ENCODE peak calls at places on chromosome 13, in eight cellular contexts. L is AG09319, Y is AG04449, O is upper lobe of left lung, S is ascending aorta, P is cardiac muscle cell, J is AG10803, M is Peyer's patch. E is an unnamed sample.

GRCh38 chr13:112940236-112940635 is 28.8 kb upstream of the MCF2L start:
- DNase-seq in J (no peak), Y (no peak), O (peak), P (no peak), S (no peak), L (no peak), M (no peak), E (no peak)

GRCh38 chr13:109764474-109765292 is 21.7 kb downstream of the IRS2 start:
- DNase-seq in M (no peak), L (no peak), Y (no peak), P (no peak), J (no peak), O (no peak), S (no peak), E (no peak)

GRCh38 chr13:85997587-85997986 is 198.4 kb upstream of the SLITRK6 start:
- DNase-seq in Y (no peak), P (no peak), J (no peak), S (no peak), L (no peak), O (no peak), M (no peak), E (no peak)

GRCh38 chr13:60482012-60482411 is 85.0 kb downstream of the TDRD3 start:
- DNase-seq in P (peak), S (no peak), O (no peak), L (no peak), Y (no peak), M (no peak), J (peak), E (no peak)

GRCh38 chr13:98293570-98294142 is 116.6 kb upstream of the RNF113B start:
- DNase-seq in Y (no peak), O (no peak), S (no peak), L (no peak), M (no peak), J (peak), P (no peak), E (no peak)

GRCh38 chr13:33186851-33187250 is 98.7 kb downstream of the STARD13 start:
- DNase-seq in Y (no peak), S (no peak), J (no peak), O (no peak), M (no peak), L (no peak), P (peak), E (peak)

GRCh38 chr13:110354209-110354627 is 47.1 kb downstream of the COL4A2 start:
- DNase-seq in L (no peak), M (no peak), P (no peak), O (no peak), J (no peak), Y (no peak), S (peak), E (no peak)

GRCh38 chr13:21010621-21011020 is 50.8 kb downstream of the LATS2 start:
- DNase-seq in M (no peak), O (no peak), P (no peak), L (no peak), Y (no peak), S (no peak), J (peak), E (no peak)

GRCh38 chr13:94280845-94281244 is 198.6 kb downstream of the DCT start:
- DNase-seq in L (no peak), P (no peak), Y (no peak), M (no peak), S (no peak), J (no peak), O (no peak), E (no peak)

GRCh38 chr13:39385154-39385553 is 217.8 kb downstream of the LHFPL6 start:
- DNase-seq in M (no peak), L (no peak), J (no peak), Y (no peak), O (no peak), P (no peak), S (no peak), E (no peak)

GRCh38 chr13:29935309-29935981 is 85.0 kb upstream of the UBL3 start:
- DNase-seq in P (no peak), J (no peak), O (peak), S (no peak), L (no peak), M (peak), Y (no peak), E (no peak)

GRCh38 chr13:102907886-102908515 is 62.2 kb downstream of the ERCC5 start:
- DNase-seq in J (peak), M (no peak), P (peak), S (no peak), O (no peak), Y (no peak), L (no peak), E (no peak)

GRCh38 chr13:112060431-112060830 is 6.5 kb upstream of the SOX1 start:
- DNase-seq in Y (no peak), J (no peak), P (no peak), S (no peak), O (no peak), L (no peak), M (no peak), E (no peak)

GRCh38 chr13:30464496-30465351 is 1.0 kb downstream of the HMGB1 start:
- DNase-seq in Y (no peak), L (peak), O (peak), J (peak), S (peak), P (peak), M (peak), E (peak)

GRCh38 chr13:112733112-112733511 is 43.3 kb downstream of the ATP11A start:
- DNase-seq in L (no peak), S (no peak), O (peak), Y (no peak), M (no peak), P (no peak), J (no peak), E (no peak)

GRCh38 chr13:27789153-27789494 is 3.2 kb upstream of the GSX1 start:
- DNase-seq in O (no peak), J (no peak), Y (no peak), P (no peak), L (no peak), M (no peak), S (no peak), E (no peak)

GRCh38 chr13:114131581-114132418 is 623 bp downstream of the RASA3 start:
- DNase-seq in L (no peak), Y (no peak), P (peak), M (peak), O (no peak), J (peak), S (peak), E (no peak)

GRCh38 chr13:90238433-90238832 is 1109.1 kb upstream of the MIR17HG start:
- DNase-seq in S (no peak), L (no peak), P (peak), O (no peak), J (no peak), M (no peak), Y (no peak), E (no peak)

GRCh38 chr13:51396352-51396751 is 56.5 kb downstream of the INTS6 start:
- DNase-seq in P (peak), Y (no peak), L (no peak), J (peak), O (no peak), M (no peak), S (no peak), E (no peak)

GRCh38 chr13:114087430-114087829 is 45.0 kb downstream of the RASA3 start:
- DNase-seq in P (no peak), O (peak), J (no peak), S (peak), M (peak), Y (no peak), L (no peak), E (no peak)

GRCh38 chr13:97878421-97879375 is 74.8 kb upstream of the IPO5 start:
- DNase-seq in O (no peak), S (no peak), Y (no peak), J (no peak), L (no peak), P (no peak), M (no peak), E (no peak)

GRCh38 chr13:44874886-44875630 is 114.2 kb downstream of the NUFIP1 start:
- DNase-seq in Y (no peak), L (no peak), P (no peak), M (no peak), S (peak), O (no peak), J (peak), E (no peak)

GRCh38 chr13:113350938-113351335 is 13.0 kb downstream of the GRTP1 start:
- DNase-seq in J (no peak), P (no peak), O (no peak), Y (no peak), S (no peak), M (no peak), L (no peak), E (no peak)

DNA sequence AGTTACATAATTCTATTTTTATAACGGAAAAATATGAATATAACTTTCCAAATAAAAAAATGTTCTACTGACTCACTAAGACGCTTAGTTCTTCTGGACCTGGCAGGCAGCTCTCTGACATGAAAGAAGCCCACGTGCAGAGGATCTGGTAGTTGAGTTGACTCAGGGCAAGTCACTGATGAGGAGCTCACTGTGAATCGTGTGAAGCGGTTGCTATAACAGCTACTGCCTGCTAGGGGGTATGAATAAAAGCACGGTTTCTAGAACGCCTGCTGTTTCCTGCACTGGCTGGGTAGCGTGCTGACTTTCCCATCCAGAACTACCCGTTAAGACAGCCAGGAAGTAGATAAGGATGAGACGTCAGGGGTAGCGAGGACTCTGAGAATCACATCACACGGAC is 54.7 kb upstream of the WASF3 start:
- DNase-seq in J (peak), L (no peak), P (peak), M (no peak), S (no peak), O (no peak), Y (no peak), E (no peak)
- TF ChIP-seq CTCF in J (peak), L (no peak), P (peak), M (no peak), S (peak), O (no peak), Y (no peak), E (no peak)

GRCh38 chr13:41746259-41746658 is 214.7 kb downstream of the VWA8 start:
- DNase-seq in O (no peak), L (peak), Y (peak), P (peak), S (no peak), M (no peak), J (peak), E (no peak)

GRCh38 chr13:41742917-41743552 is 217.9 kb downstream of the VWA8 start:
- DNase-seq in O (no peak), Y (no peak), L (no peak), M (no peak), J (no peak), P (no peak), S (no peak), E (no peak)

GRCh38 chr13:41740479-41740878 is 220.4 kb downstream of the VWA8 start:
- DNase-seq in L (no peak), M (no peak), S (no peak), O (no peak), Y (no peak), P (no peak), J (peak), E (no peak)
- TF ChIP-seq CTCF in L (no peak), M (no peak), S (no peak), O (no peak), Y (no peak), P (no peak), J (no peak), E (no peak)

DNA sequence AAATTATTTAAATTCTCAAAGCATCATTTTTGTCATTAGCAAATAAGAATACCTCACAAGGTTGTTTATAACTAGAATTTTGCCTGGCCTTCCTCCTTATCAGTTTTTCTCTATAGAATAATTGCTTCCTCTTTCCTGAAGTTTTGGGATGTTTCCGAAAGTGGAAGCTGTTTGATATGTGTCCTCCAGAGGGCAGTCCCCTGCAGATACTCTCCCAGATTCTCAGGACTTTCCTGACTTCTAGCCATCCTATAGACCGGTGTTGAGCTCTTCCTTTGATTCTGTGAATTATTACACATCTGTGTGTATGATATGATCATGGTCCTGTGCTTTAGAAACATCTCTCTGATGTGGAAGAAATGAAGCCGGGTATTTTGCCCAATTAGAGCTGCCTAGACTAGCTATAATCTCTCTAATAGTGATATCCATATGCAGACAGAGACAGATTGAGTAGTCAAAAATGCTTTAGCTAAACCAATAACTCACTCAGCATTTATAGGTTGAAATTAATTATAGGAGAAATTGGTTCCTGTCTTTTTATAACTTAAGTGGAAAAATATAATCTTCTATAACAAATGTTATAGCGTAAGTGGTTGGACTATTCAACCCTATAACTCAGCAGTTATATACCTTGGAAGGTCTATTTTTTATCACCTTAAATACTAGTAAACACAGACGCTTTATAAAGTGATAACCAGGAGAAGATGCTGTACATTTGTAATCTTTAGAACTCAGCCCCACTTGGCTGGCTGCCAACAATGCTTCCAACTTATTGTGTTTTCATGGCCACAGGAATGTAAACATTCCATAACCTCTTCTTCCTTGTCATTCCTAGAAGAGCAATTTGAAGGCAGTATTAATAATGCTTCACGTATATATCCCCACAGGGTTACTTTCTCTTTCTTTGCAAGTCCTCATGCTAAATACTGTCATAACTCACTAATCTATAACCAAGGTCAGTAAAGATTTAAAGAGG is 201.0 kb upstream of the RXFP2 start:
- DNase-seq in O (no peak), L (no peak), S (no peak), P (peak), J (peak), Y (no peak), M (no peak), E (peak)
- TF ChIP-seq CTCF in O (no peak), L (peak), S (peak), P (peak), J (peak), Y (peak), M (peak), E (peak)

GRCh38 chr13:80655778-80656518 is 315.0 kb upstream of the SPRY2 start:
- DNase-seq in Y (no peak), L (no peak), M (no peak), O (no peak), J (no peak), P (no peak), S (no peak), E (no peak)
- TF ChIP-seq CTCF in Y (no peak), L (no peak), M (no peak), O (no peak), J (no peak), P (no peak), S (no peak), E (no peak)

E was measured in Calu3.